ENCODE peak calls at places on chromosomes 6 and 20, in four cellular contexts. E, F, R and O are unnamed samples. For H3K4me1, the result is how much of the 10 kb centered on the place peaks cover.

GRCh38 chr6:54722328-54722727 is 124.2 kb upstream of the FAM83B start:
- DNase-seq in E (no peak), F (no peak), R (peak), O (no peak)

GRCh38 chr6:116158641-116159040 is 32.7 kb upstream of the COL10A1 start:
- DNase-seq in E (no peak), F (no peak), R (no peak), O (peak)

GRCh38 chr6:30657454-30657853 is 10.5 kb downstream of the C6orf136 start:
- DNase-seq in E (no peak), F (no peak), R (no peak), O (no peak)

GRCh38 chr6:95083506-95083905 is 493.8 kb upstream of the MANEA start:
- DNase-seq in E (no peak), F (no peak), R (no peak), O (peak)

GRCh38 chr6:7060769-7061516 is 46.8 kb upstream of the RREB1 start:
- DNase-seq in E (no peak), F (no peak), R (peak), O (no peak)

GRCh38 chr20:17343631-17344447 is 117.0 kb downstream of the PCSK2 start:
- DNase-seq in E (no peak), F (no peak), R (no peak), O (peak)

GRCh38 chr20:3407426-3408250 is at the start of gene DNAAF9:
- DNase-seq in E (peak), F (peak), R (peak), O (peak)

GRCh38 chr6:162463573-162463972 is 264.0 kb downstream of the PRKN start:
- DNase-seq in E (no peak), F (no peak), R (no peak), O (no peak)

GRCh38 chr20:60062431-60063336 is 104.5 kb downstream of the CDH26 start:
- DNase-seq in E (no peak), F (peak), R (no peak), O (peak)

GRCh38 chr20:44014807-44015732 is 100.4 kb downstream of the TOX2 start:
- DNase-seq in E (no peak), F (no peak), R (no peak), O (no peak)

GRCh38 chr6:7883381-7883780 is 27.2 kb downstream of the TXNDC5 start:
- DNase-seq in E (no peak), F (no peak), R (no peak), O (no peak)

GRCh38 chr6:139967497-139967896 is 593.0 kb upstream of the CITED2 start:
- DNase-seq in E (no peak), F (no peak), R (no peak), O (peak)

GRCh38 chr6:170111816-170112582 is 178.9 kb downstream of the DLL1 start:
- DNase-seq in E (no peak), F (no peak), R (no peak), O (peak)

GRCh38 chr6:104409913-104410312 is 449.8 kb downstream of the HACE1 start:
- DNase-seq in E (no peak), F (no peak), R (no peak), O (no peak)

GRCh38 chr6:139841794-139842215 is 467.4 kb upstream of the CITED2 start:
- DNase-seq in E (no peak), F (no peak), R (no peak), O (no peak)

GRCh38 chr6:38517005-38517404 is 122.7 kb downstream of the BTBD9 start:
- DNase-seq in E (no peak), F (peak), R (peak), O (no peak)

GRCh38 chr6:131177996-131178395 is 42.7 kb downstream of the AKAP7 start:
- DNase-seq in E (no peak), F (no peak), R (no peak), O (no peak)

GRCh38 chr6:105929626-105930025 is 156.5 kb upstream of the PRDM1 start:
- DNase-seq in E (no peak), F (no peak), R (no peak), O (no peak)

GRCh38 chr20:1632228-1632577 is 12.4 kb upstream of the SIRPB1 start:
- DNase-seq in E (no peak), F (no peak), R (no peak), O (no peak)

GRCh38 chr6:155378284-155378683 is 64.0 kb upstream of the TFB1M start:
- DNase-seq in E (no peak), F (no peak), R (no peak), O (no peak)

GRCh38 chr20:20498081-20498861 is 130.4 kb downstream of the INSM1 start:
- DNase-seq in E (no peak), F (peak), R (no peak), O (no peak)

GRCh38 chr6:116672306-116672705 is 3.7 kb upstream of the ZUP1 start:
- DNase-seq in E (no peak), F (no peak), R (no peak), O (no peak)

GRCh38 chr20:1392693-1393506 is at the start of gene FKBP1A:
- DNase-seq in E (peak), F (peak), R (peak), O (peak)

GRCh38 chr20:57231951-57232428 is 34.5 kb downstream of the BMP7 start:
- DNase-seq in E (no peak), F (no peak), R (no peak), O (no peak)

GRCh38 chr6:75611702-75612375 is 10.2 kb downstream of the SENP6 start:
- DNase-seq in E (no peak), F (peak), R (no peak), O (no peak)

GRCh38 chr6:84422380-84422968 is 195.0 kb upstream of the CEP162 start:
- DNase-seq in E (peak), F (peak), R (peak), O (peak)

GRCh38 chr6:34021001-34021838 is 124.7 kb downstream of the GRM4 start:
- DNase-seq in E (no peak), F (no peak), R (no peak), O (peak)

GRCh38 chr20:63682384-63683139 is 13.9 kb upstream of the TNFRSF6B start:
- DNase-seq in E (peak), F (peak), R (peak), O (peak)

GRCh38 chr6:147651249-147652063 is 143.0 kb downstream of the SAMD5 start:
- DNase-seq in E (peak), F (peak), R (peak), O (no peak)

DNA sequence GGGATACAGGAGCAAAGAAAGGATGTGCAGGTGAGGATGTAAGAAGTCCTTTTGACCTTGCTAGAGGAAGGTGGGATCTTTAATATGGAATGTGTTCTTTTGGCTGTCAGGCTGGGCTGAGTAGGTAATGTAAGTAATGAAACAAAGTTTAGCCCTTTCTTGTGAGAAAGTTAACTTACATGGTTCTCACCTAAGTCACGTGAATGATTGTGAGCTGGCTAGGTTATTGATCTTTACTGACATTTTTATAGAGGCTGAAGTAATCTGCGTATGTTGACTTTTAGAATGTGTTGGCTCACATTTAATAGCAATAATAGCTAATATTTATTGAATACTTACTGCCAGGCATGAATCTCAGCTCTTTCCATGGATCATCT is 2.6 kb downstream of the TOP1 start:
- DNase-seq in E (no peak), F (no peak), R (no peak), O (no peak)
- H3K4me1 ChIP-seq in E (under half), F (under half), R (under half), O (under half)

DNA sequence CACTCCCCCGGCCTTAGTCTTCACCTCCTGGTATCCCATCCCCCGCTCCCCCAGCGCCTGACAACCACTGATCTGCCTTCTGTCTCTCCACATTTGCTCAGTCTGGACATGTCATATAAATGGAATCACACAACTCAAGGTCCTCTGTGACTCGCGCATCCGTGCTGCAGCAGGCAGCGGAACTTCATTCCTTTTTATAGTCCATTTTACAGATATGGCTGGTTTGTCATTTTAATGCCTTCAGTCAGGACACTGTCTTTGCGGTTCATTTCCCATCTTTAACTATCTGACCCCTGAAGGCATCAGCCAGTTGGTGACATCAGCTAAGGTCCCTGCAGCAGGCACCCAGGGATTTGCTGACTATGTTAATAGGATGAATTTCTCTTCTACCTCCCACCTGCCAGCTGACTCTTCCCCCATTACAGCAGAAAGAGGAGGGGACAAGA is 125.7 kb downstream of the ZMYND8 start:
- DNase-seq in E (no peak), F (peak), R (peak), O (no peak)
- H3K4me1 ChIP-seq in E (under half), F (under half), R (under half), O (under half)

GRCh38 chr6:12062605-12063004 is 50.5 kb downstream of the HIVEP1 start:
- DNase-seq in E (no peak), F (no peak), R (no peak), O (no peak)

GRCh38 chr6:12066297-12066696 is 54.2 kb downstream of the HIVEP1 start:
- DNase-seq in E (no peak), F (no peak), R (no peak), O (no peak)

GRCh38 chr6:12064538-12064937 is 52.4 kb downstream of the HIVEP1 start:
- DNase-seq in E (no peak), F (no peak), R (no peak), O (no peak)

GRCh38 chr6:12064125-12064524 is 52.0 kb downstream of the HIVEP1 start:
- DNase-seq in E (no peak), F (peak), R (no peak), O (no peak)

GRCh38 chr6:12065321-12066140 is 53.4 kb downstream of the HIVEP1 start:
- DNase-seq in E (no peak), F (no peak), R (no peak), O (no peak)
- H3K4me1 ChIP-seq in E (under half), F (under half), R (under half), O (under half)

DNA sequence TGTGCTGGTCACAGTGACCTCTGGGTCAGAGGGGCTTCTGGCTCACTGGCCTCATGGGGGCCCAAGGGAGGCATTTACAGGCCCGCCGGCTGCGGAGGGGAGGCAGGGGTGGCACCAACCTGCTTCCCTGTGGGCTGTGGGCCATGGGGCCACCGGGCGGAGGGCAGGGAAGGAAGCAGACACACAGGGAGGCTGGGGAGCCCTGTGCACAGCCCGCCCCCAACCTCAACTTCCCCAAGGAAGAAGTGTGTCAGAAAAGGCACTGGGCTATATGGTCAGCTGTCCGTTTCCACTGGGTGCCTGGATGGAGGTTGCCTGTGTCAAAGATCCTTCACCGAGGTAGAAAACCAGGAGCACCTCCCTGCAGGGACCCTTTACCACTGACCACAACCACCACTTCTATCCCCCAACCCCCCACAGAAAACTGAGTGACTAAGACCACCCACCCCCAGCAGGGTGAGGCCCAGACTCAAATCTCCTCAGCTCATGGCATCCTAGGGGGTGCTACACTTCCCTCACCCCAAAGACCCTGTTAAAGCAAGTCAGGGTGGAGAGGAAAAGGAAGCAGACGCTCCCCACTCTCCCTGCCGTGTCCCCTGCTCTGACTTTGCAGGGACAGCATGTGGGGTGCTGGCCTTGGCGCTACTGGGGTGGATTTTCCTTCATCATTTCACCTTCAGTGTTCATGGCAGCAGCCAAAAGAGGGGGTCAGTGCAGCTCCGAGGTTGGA is 5.6 kb downstream of the CST3 start:
- DNase-seq in E (no peak), F (no peak), R (no peak), O (no peak)
- H3K4me1 ChIP-seq in E (under half), F (under half), R (under half), O (under half)